ENCODE peak calls at places on chromosomes 6 and 20, in four cellular contexts. B, H, V and N are unnamed samples.

GRCh38 chr6:142545147-142545546 is 243.3 kb downstream of the ADGRG6 start:
- DNase-seq in B (no peak), H (no peak), V (no peak), N (no peak)

GRCh38 chr6:108526739-108527174 is 34.0 kb upstream of the FOXO3 start:
- DNase-seq in B (peak; percentile 68), H (peak; percentile 60), V (no peak), N (peak; percentile 18)

GRCh38 chr6:39231386-39231785 is 2.1 kb upstream of the KCNK5 start:
- DNase-seq in B (no peak), H (peak; percentile 47), V (no peak), N (no peak)

GRCh38 chr6:48061630-48062029 is 49.4 kb downstream of the PTCHD4 start:
- DNase-seq in B (no peak), H (no peak), V (no peak), N (peak; percentile 38)

GRCh38 chr6:62974452-62974851 is 236.8 kb upstream of the FKBP1C start:
- DNase-seq in B (no peak), H (no peak), V (no peak), N (no peak)

GRCh38 chr20:22353586-22353985 is 230.8 kb downstream of the FOXA2 start:
- DNase-seq in B (no peak), H (no peak), V (no peak), N (no peak)

GRCh38 chr6:131083687-131084086 is 20.6 kb upstream of the EPB41L2 start:
- DNase-seq in B (no peak), H (no peak), V (no peak), N (peak; percentile 44)

GRCh38 chr6:346389-347030 is 45.0 kb upstream of the IRF4 start:
- DNase-seq in B (no peak), H (no peak), V (no peak), N (no peak)

GRCh38 chr6:72649032-72649984 is 27.4 kb downstream of the KCNQ5 start:
- DNase-seq in B (peak; percentile 88), H (no peak), V (peak; percentile 16), N (peak; percentile 71)

GRCh38 chr6:2166717-2167116 is 78.7 kb downstream of the GMDS start:
- DNase-seq in B (no peak), H (no peak), V (no peak), N (no peak)

GRCh38 chr6:133392015-133392414 is 150.9 kb downstream of the EYA4 start:
- DNase-seq in B (no peak), H (no peak), V (no peak), N (no peak)

GRCh38 chr6:150048099-150048498 is 20.8 kb downstream of the ULBP3 start:
- DNase-seq in B (no peak), H (no peak), V (no peak), N (no peak)

GRCh38 chr20:15220778-15221565 is 883.6 kb upstream of the FLRT3 start:
- DNase-seq in B (no peak), H (peak; percentile 8), V (no peak), N (peak; percentile 28)

GRCh38 chr20:64157878-64158277 is 6.4 kb upstream of the MYT1 start:
- DNase-seq in B (no peak), H (no peak), V (no peak), N (no peak)

GRCh38 chr20:32167552-32167951 is 40.0 kb downstream of the PLAGL2 start:
- DNase-seq in B (no peak), H (no peak), V (no peak), N (no peak)